ENCODE peak calls at places on chromosomes 5 and 9, in ten cellular contexts. F, S, T, A, J, L, K, M, O and G are unnamed samples.

GRCh38 chr9:93119703-93119952 is 14.4 kb downstream of the NINJ1 start:
- DNase-seq in A (no peak), S (no peak), K (no peak), F (no peak), T (no peak), L (no peak), J (no peak), M (no peak), O (no peak), G (no peak)

GRCh38 chr5:91373016-91373415 is 10.1 kb downstream of the ARRDC3 start:
- DNase-seq in O (no peak), A (no peak), S (no peak), K (no peak), T (no peak), M (no peak), F (no peak), L (no peak), J (no peak), G (no peak)

GRCh38 chr9:121738969-121739368 is 87.5 kb downstream of the DAB2IP start:
- DNase-seq in O (no peak), A (no peak), J (no peak), K (no peak), T (no peak), M (no peak), S (no peak), L (no peak), F (no peak), G (no peak)

GRCh38 chr5:90932052-90932699 is 373.6 kb downstream of the ADGRV1 start:
- DNase-seq in M (peak; percentile 1), S (peak; percentile 80), F (peak; percentile 19), O (no peak), K (peak; percentile 30), L (peak; percentile 44), J (peak; percentile 40), T (peak; percentile 6), A (no peak), G (no peak)

GRCh38 chr9:135562235-135562745 is 734 bp downstream of the PAEP start:
- DNase-seq in L (no peak), F (no peak), J (no peak), T (no peak), K (no peak), A (no peak), S (no peak), M (no peak), O (no peak), G (no peak)

GRCh38 chr9:123291736-123292135 is 23.4 kb upstream of the STRBP start:
- DNase-seq in S (no peak), K (no peak), F (no peak), J (no peak), L (no peak), A (no peak), M (no peak), T (no peak), O (no peak), G (no peak)

GRCh38 chr9:71308454-71308853 is 187.0 kb upstream of the TRPM3 start:
- DNase-seq in J (no peak), T (peak; percentile 49), O (no peak), K (no peak), A (no peak), L (no peak), S (no peak), F (no peak), M (no peak), G (no peak)

GRCh38 chr5:133409210-133409674 is 203.1 kb downstream of the FSTL4 start:
- DNase-seq in A (no peak), F (no peak), O (no peak), S (no peak), L (no peak), T (no peak), M (no peak), J (no peak), K (no peak), G (no peak)

GRCh38 chr5:28226407-28226806 is 1188.0 kb upstream of the CDH9 start:
- DNase-seq in A (no peak), S (no peak), L (no peak), F (no peak), J (no peak), K (no peak), O (no peak), T (no peak), M (no peak), G (no peak)

GRCh38 chr5:16459451-16459850 is 6.1 kb downstream of the ZNF622 start:
- DNase-seq in M (no peak), A (no peak), T (no peak), L (no peak), S (no peak), F (no peak), J (no peak), K (no peak), O (no peak), G (no peak)

GRCh38 chr5:158807947-158808346 is 291.8 kb downstream of the EBF1 start:
- DNase-seq in K (no peak), T (no peak), A (no peak), S (peak; percentile 3), F (no peak), O (no peak), L (no peak), M (no peak), J (no peak), G (no peak)

GRCh38 chr5:34789639-34790038 is 49.3 kb upstream of the TTC23L start:
- DNase-seq in F (no peak), K (no peak), O (no peak), L (no peak), S (no peak), M (no peak), J (no peak), A (no peak), T (no peak), G (no peak)

GRCh38 chr9:115923903-115924668 is 229.5 kb upstream of the PAPPA start:
- DNase-seq in O (no peak), T (no peak), L (no peak), S (peak; percentile 97), F (no peak), M (no peak), J (no peak), A (no peak), K (no peak), G (no peak)

GRCh38 chr9:128936171-128936865 is 11.1 kb downstream of the DOLK start:
- DNase-seq in K (no peak), J (no peak), O (no peak), M (no peak), L (no peak), F (no peak), S (no peak), A (no peak), T (no peak), G (no peak)

GRCh38 chr5:11564716-11565115 is 339.5 kb downstream of the CTNND2 start:
- DNase-seq in S (no peak), T (no peak), M (no peak), O (no peak), K (no peak), L (no peak), F (no peak), A (no peak), J (no peak), G (no peak)

GRCh38 chr5:96633820-96634219 is 28.4 kb upstream of the CAST start:
- DNase-seq in S (no peak), J (no peak), K (no peak), O (no peak), T (no peak), F (no peak), M (no peak), L (no peak), A (no peak), G (no peak)

GRCh38 chr9:130368631-130369103 is 76.1 kb upstream of the ASS1 start:
- DNase-seq in L (no peak), S (peak; percentile 23), T (no peak), A (no peak), K (peak; percentile 21), O (peak; percentile 15), J (no peak), F (no peak), M (no peak), G (no peak)

GRCh38 chr5:80871541-80871961 is 88.6 kb upstream of the RASGRF2 start:
- DNase-seq in T (no peak), J (no peak), F (peak; percentile 34), M (no peak), O (peak; percentile 3), A (no peak), K (peak; percentile 11), S (peak; percentile 58), L (peak; percentile 45), G (no peak)